ENCODE peak calls at places on chromosomes 2 and 18, in nine cellular contexts. Z is spleen; N is thoracic aorta; U is lower lobe of right lung; Q is upper lobe of right lung; E is CD8-positive, alpha-beta T cell; D is uterus; H is psoas muscle; I is IMR-90. S is an unnamed sample. For H3K36me3, the result is how much of the 10 kb centered on the place peaks cover.

GRCh38 chr2:40240067-40240466 is 211.8 kb downstream of the SLC8A1 start:
- DNase-seq in I (peak), Q (peak), E (no peak), Z (no peak), N (peak), H (peak), U (peak), D (peak), S (peak)

GRCh38 chr18:58307441-58307840 is 263.4 kb downstream of the NEDD4L start:
- DNase-seq in D (no peak), U (no peak), E (no peak), Z (no peak), Q (no peak), N (no peak), H (no peak), I (no peak), S (no peak)

GRCh38 chr2:46335404-46335965 is 38.3 kb downstream of the EPAS1 start:
- DNase-seq in Z (no peak), H (peak), I (peak), N (no peak), D (peak), E (no peak), Q (peak), U (peak), S (peak)

GRCh38 chr2:179842498-179843153 is 18.8 kb downstream of the ZNF385B start:
- DNase-seq in I (no peak), U (no peak), N (no peak), E (no peak), H (peak), Q (no peak), D (no peak), Z (no peak), S (peak)

GRCh38 chr2:229180658-229181057 is 90.4 kb downstream of the PID1 start:
- DNase-seq in Q (no peak), U (peak), I (no peak), Z (peak), N (no peak), E (no peak), H (no peak), D (no peak), S (no peak)

GRCh38 chr2:107334311-107334710 is 448.3 kb upstream of the ST6GAL2 start:
- DNase-seq in U (no peak), N (no peak), Z (no peak), E (no peak), Q (no peak), I (no peak), H (no peak), D (no peak), S (no peak)

GRCh38 chr2:101818531-101819451 is 121.3 kb downstream of the MAP4K4 start:
- DNase-seq in E (no peak), N (no peak), D (no peak), H (no peak), I (peak), Q (no peak), Z (no peak), U (no peak), S (no peak)

GRCh38 chr2:219684721-219685689 is 57.6 kb downstream of the SLC4A3 start:
- DNase-seq in N (peak), U (peak), I (peak), Z (peak), Q (peak), E (peak), D (peak), H (peak), S (peak)

GRCh38 chr2:170170281-170171035 is 7.5 kb upstream of the MYO3B start:
- DNase-seq in U (no peak), I (no peak), E (no peak), Q (no peak), D (no peak), N (no peak), H (no peak), Z (no peak), S (no peak)

GRCh38 chr2:37561615-37562569 is 109.5 kb downstream of the CDC42EP3 start:
- DNase-seq in Z (no peak), N (no peak), E (no peak), I (peak), Q (no peak), D (no peak), H (no peak), U (no peak), S (peak)

GRCh38 chr2:31365348-31365747 is 49.2 kb downstream of the XDH start:
- DNase-seq in I (no peak), Q (no peak), Z (no peak), H (no peak), D (no peak), U (no peak), E (no peak), N (no peak), S (no peak)

GRCh38 chr2:105330681-105331375 is 1.3 kb upstream of the TGFBRAP1 start:
- DNase-seq in N (no peak), E (no peak), D (no peak), Z (no peak), I (no peak), Q (no peak), U (no peak), H (no peak), S (no peak)

GRCh38 chr2:46657042-46657504 is 177.7 kb downstream of the TMEM247 start:
- DNase-seq in Q (no peak), U (no peak), E (no peak), D (peak), Z (no peak), N (no peak), H (peak), I (peak), S (no peak)

GRCh38 chr2:43340066-43340465 is 113.7 kb upstream of the ZFP36L2 start:
- DNase-seq in U (no peak), E (no peak), D (peak), Q (no peak), N (no peak), Z (no peak), I (peak), H (no peak), S (no peak)

GRCh38 chr18:25351773-25352628 is at the start of gene ZNF521:
- DNase-seq in Z (peak), N (peak), D (peak), E (no peak), U (peak), H (peak), Q (peak), I (peak), S (peak)

GRCh38 chr2:44325897-44326296 is 35.4 kb downstream of the PREPL start:
- DNase-seq in N (no peak), E (no peak), H (no peak), Q (no peak), D (no peak), U (no peak), I (no peak), Z (no peak), S (no peak)

GRCh38 chr2:155815851-155816250 is 516.7 kb downstream of the NR4A2 start:
- DNase-seq in N (no peak), Z (no peak), U (no peak), E (no peak), I (no peak), D (no peak), H (no peak), Q (no peak), S (peak)

GRCh38 chr18:49691177-49691608 is 122.1 kb downstream of the ACAA2 start:
- DNase-seq in Q (no peak), U (no peak), H (no peak), I (peak), D (no peak), E (no peak), Z (no peak), N (peak), S (peak)

GRCh38 chr18:71471963-71472725 is 1072.0 kb downstream of the CBLN2 start:
- DNase-seq in U (no peak), I (no peak), N (no peak), Z (no peak), D (no peak), H (no peak), Q (no peak), E (no peak), S (no peak)

GRCh38 chr2:191351921-191352320 is 106.7 kb downstream of the MYO1B start:
- DNase-seq in I (peak), Z (no peak), E (no peak), D (no peak), U (no peak), Q (no peak), H (no peak), N (no peak), S (no peak)

GRCh38 chr2:6301426-6301825 is 564.3 kb downstream of the CMPK2 start:
- DNase-seq in Q (no peak), I (no peak), N (no peak), E (no peak), H (no peak), Z (no peak), D (no peak), U (no peak), S (no peak)

GRCh38 chr2:216066255-216066654 is 15.4 kb downstream of the PECR start:
- DNase-seq in H (no peak), E (no peak), N (no peak), Z (no peak), U (no peak), I (peak), Q (no peak), D (no peak), S (peak)

GRCh38 chr2:164719996-164720941 is 99.0 kb upstream of the GRB14 start:
- DNase-seq in I (peak), E (no peak), U (no peak), N (no peak), Q (no peak), H (no peak), D (no peak), Z (no peak), S (peak)

GRCh38 chr2:17300141-17300540 is 218.1 kb downstream of the RAD51AP2 start:
- DNase-seq in N (no peak), I (peak), E (no peak), H (no peak), Q (no peak), U (no peak), D (no peak), Z (no peak), S (peak)

GRCh38 chr2:25821225-25822056 is 56.8 kb downstream of the ASXL2 start:
- DNase-seq in Q (no peak), N (no peak), D (no peak), U (no peak), Z (no peak), E (no peak), H (no peak), I (peak), S (peak)

GRCh38 chr2:70981866-70982810 is 3.7 kb downstream of the ANKRD53 start:
- DNase-seq in Q (peak), E (no peak), H (no peak), I (no peak), N (no peak), Z (peak), D (peak), U (no peak), S (no peak)

GRCh38 chr2:69685321-69686048 is 41.9 kb upstream of the AAK1 start:
- DNase-seq in U (no peak), Q (no peak), H (no peak), Z (no peak), N (no peak), E (no peak), D (no peak), I (peak), S (no peak)

GRCh38 chr2:70043252-70043875 is 43.9 kb upstream of the PCBP1 start:
- DNase-seq in H (no peak), D (no peak), U (peak), Z (peak), N (no peak), Q (peak), E (no peak), I (no peak), S (no peak)

GRCh38 chr2:84904717-84905174 is 710 bp upstream of the TMSB10 start:
- DNase-seq in Q (peak), N (no peak), U (peak), D (peak), E (no peak), I (peak), Z (peak), H (peak), S (peak)

GRCh38 chr2:16622399-16622968 is 43.1 kb downstream of the CYRIA start:
- DNase-seq in I (peak), H (no peak), N (no peak), D (no peak), Z (no peak), U (no peak), Q (no peak), E (no peak), S (no peak)

GRCh38 chr2:54927751-54928615 is 122.3 kb downstream of the RTN4 start:
- DNase-seq in U (no peak), D (no peak), Q (no peak), I (no peak), E (no peak), N (no peak), Z (no peak), H (no peak), S (no peak)

GRCh38 chr2:170817247-170817998 is 736 bp downstream of the GAD1 start:
- DNase-seq in D (no peak), Z (peak), H (no peak), U (no peak), E (no peak), Q (no peak), I (peak), N (no peak), S (no peak)

GRCh38 chr2:106269591-106270291 is 75.6 kb upstream of the UXS1 start:
- DNase-seq in Q (peak), D (no peak), N (no peak), H (peak), Z (peak), I (no peak), U (peak), E (no peak), S (no peak)

GRCh38 chr2:135159191-135159590 is 107.1 kb downstream of the RAB3GAP1 start:
- DNase-seq in D (no peak), U (no peak), E (no peak), Z (no peak), N (no peak), I (no peak), Q (no peak), H (no peak), S (no peak)

GRCh38 chr2:135162377-135162776 is 110.3 kb downstream of the RAB3GAP1 start:
- DNase-seq in U (no peak), H (no peak), N (no peak), Z (no peak), E (no peak), D (no peak), I (no peak), Q (no peak), S (no peak)

GRCh38 chr2:135154962-135155361 is 102.9 kb downstream of the RAB3GAP1 start:
- DNase-seq in H (no peak), E (no peak), I (no peak), Z (no peak), U (no peak), N (no peak), Q (no peak), D (no peak), S (no peak)

GRCh38 chr2:135163306-135163705 is 111.2 kb downstream of the RAB3GAP1 start:
- DNase-seq in Z (no peak), U (no peak), Q (no peak), N (no peak), H (no peak), I (no peak), E (no peak), D (no peak), S (no peak)

DNA sequence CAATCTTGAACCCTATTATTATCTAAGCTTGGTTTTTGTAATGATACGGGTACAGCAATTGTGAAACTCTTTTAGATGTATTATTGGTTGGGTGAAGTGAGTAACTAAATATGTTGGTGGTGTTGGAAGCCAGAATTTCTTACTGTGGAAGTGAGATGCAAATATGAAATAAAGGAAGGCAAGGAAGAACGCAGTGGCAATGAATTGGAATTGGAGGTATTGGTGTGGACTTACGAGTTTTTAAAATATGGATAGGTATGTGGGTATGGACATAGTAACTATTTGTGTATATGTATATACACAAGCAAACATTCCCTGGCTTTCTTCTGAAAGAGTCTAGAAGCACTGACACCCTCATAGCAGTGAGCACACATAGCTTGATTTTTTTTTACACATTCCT is 105.8 kb downstream of the RAB3GAP1 start:
- DNase-seq in Z (no peak), U (no peak), H (no peak), N (no peak), D (no peak), E (no peak), I (no peak), Q (no peak), S (no peak)
- H3K36me3 ChIP-seq in Z (half or more), U (half or more), H (under half), N (under half), D (under half), E (under half), I (under half), Q (half or more), S (under half)

GRCh38 chr2:237279012-237279768 is 134.8 kb downstream of the COL6A3 start:
- DNase-seq in U (no peak), N (no peak), Z (no peak), Q (no peak), I (peak), D (no peak), E (no peak), H (no peak), S (no peak)

GRCh38 chr2:237278593-237278992 is 135.4 kb downstream of the COL6A3 start:
- DNase-seq in Z (no peak), D (peak), Q (no peak), U (no peak), N (no peak), E (no peak), H (peak), I (peak), S (no peak)

GRCh38 chr2:237280937-237281336 is 133.0 kb downstream of the COL6A3 start:
- DNase-seq in D (no peak), U (no peak), H (no peak), I (peak), N (no peak), Z (no peak), E (no peak), Q (no peak), S (no peak)

GRCh38 chr2:237281900-237282306 is 132.1 kb downstream of the COL6A3 start:
- DNase-seq in U (no peak), H (no peak), Z (no peak), I (peak), Q (no peak), E (no peak), N (no peak), D (no peak), S (peak)

DNA sequence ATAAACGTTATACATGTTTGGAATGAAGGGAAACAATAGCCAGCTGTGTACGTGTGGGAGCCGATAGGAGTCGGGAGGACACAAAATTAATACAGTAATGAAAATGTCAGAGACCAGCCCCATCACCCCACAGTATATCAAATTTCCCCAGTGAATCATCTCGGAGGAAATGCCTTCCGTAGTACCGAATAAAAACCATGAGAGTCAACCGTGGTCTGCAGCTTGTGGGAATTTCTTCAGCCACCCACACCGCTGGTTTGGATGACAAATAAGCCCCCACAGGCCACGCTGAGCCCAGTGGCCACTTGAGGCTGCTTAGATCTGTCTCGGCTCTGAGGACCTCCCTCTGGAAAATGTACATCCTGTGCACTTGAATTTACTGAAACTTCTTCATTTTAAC is 133.7 kb downstream of the COL6A3 start:
- DNase-seq in Z (no peak), D (no peak), U (no peak), E (no peak), Q (no peak), N (no peak), I (peak), H (no peak), S (peak)
- TF ChIP-seq CTCF in Z (no peak), D (no peak), U (no peak), E (no peak), Q (no peak), N (no peak), I (peak), H (no peak), S (peak)

DNA sequence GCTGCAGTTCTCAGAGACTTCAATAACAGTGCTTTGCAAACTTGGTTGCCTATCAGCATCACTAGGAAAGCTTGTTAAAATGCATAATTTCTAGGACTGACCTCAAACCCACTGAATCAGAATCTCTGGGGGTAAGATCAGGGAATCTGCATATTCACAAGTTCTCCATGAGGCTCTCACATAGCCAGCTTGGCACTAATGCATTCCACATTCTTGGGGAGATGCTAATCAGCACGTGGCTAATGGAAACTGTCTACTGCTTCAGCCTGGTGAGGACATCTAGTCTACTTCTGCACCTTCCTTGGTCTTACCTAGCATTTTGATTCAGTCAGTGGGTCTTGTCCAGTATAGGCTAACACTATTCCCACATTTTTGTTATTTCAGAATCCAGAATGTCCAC is 56.3 kb downstream of the RBKS start:
- DNase-seq in I (peak), Z (no peak), D (no peak), N (no peak), H (no peak), Q (no peak), U (no peak), E (no peak), S (peak)
- H3K27ac ChIP-seq in I (no peak), Z (no peak), D (no peak), N (no peak), H (no peak), Q (no peak), U (no peak), E (no peak), S (no peak)

GRCh38 chr2:9342659-9343058 is 80.7 kb downstream of the ITGB1BP1 start:
- DNase-seq in N (no peak), D (no peak), E (no peak), Z (no peak), U (no peak), H (no peak), I (no peak), Q (no peak), S (no peak)
- H3K36me3 ChIP-seq in N (under half), D (under half), E (under half), Z (under half), U (under half), H (under half), I (under half), Q (under half), S (half or more)

GRCh38 chr2:232384466-232384865 is 5.9 kb downstream of the ALPP start:
- DNase-seq in I (no peak), D (no peak), E (no peak), Q (no peak), H (no peak), Z (no peak), U (no peak), N (no peak), S (no peak)

GRCh38 chr2:232387451-232388171 is 9.1 kb downstream of the ALPP start:
- DNase-seq in D (no peak), Z (no peak), N (no peak), Q (peak), I (no peak), H (no peak), U (peak), E (no peak), S (no peak)

GRCh38 chr2:232386740-232387450 is 8.3 kb downstream of the ALPP start:
- DNase-seq in E (no peak), N (no peak), H (no peak), U (no peak), Q (peak), Z (no peak), I (no peak), D (no peak), S (peak)

GRCh38 chr2:232386490-232386739 is 7.9 kb downstream of the ALPP start:
- DNase-seq in U (peak), I (no peak), Q (peak), D (no peak), N (no peak), E (no peak), Z (no peak), H (no peak), S (no peak)

GRCh38 chr2:232385660-232386489 is 7.3 kb downstream of the ALPP start:
- DNase-seq in H (no peak), N (no peak), E (no peak), Z (no peak), D (no peak), I (peak), U (peak), Q (peak), S (peak)
- TF ChIP-seq CTCF in H (no peak), N (no peak), E (no peak), Z (no peak), D (no peak), I (no peak), U (no peak), Q (no peak), S (no peak)

DNA sequence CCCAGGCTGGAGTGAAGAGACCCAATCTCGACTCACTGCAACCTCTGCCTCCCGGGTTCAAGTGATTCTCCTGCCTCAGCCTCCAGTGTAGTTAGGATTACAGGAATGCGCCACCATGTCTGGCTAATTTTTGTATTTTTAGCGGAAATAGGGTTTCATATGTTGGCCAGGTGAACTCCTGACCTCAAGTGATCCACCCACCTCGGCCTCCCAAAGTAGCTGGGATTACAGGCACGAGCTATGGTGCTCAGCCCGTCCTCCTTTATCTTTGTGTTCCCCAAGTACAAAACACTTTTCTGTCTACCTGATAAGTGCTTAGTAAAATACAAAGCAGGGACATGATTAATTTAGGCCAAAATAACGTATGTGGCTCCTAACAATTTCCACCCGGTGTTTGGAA is 91.2 kb upstream of the STK17B start:
- DNase-seq in Z (no peak), E (no peak), H (no peak), I (no peak), Q (no peak), U (no peak), D (no peak), N (no peak), S (no peak)
- H3K27ac ChIP-seq in Z (peak), E (peak), H (no peak), I (no peak), Q (peak), U (peak), D (no peak), N (no peak), S (peak)

S was measured in brain microvascular endothelial cell.